ENCODE peak calls at places on chromosome 16, in four cellular contexts. R is CD8-positive, alpha-beta memory T cell; D is OCI-LY7; U is A549. F is an unnamed sample.
A peak's percentile ranks its signal among the peaks of the same experiment; 100 is the strongest.

GRCh38 chr16:85555549-85556455 is 57.3 kb upstream of the GSE1 start:
- DNase-seq in R (peak; percentile 33), U (peak; percentile 18), D (peak; percentile 50), F (peak; percentile 60)

GRCh38 chr16:68074850-68075249 is 10.3 kb upstream of the NFATC3 start:
- DNase-seq in R (peak; percentile 69), U (no peak), D (peak; percentile 99), F (no peak)

GRCh38 chr16:457732-458400 is 32.4 kb downstream of the RAB11FIP3 start:
- DNase-seq in R (no peak), D (no peak), U (peak; percentile 57), F (no peak)

GRCh38 chr16:50314665-50315064 is 48.3 kb downstream of the ADCY7 start:
- DNase-seq in U (no peak), R (no peak), D (no peak), F (no peak)

GRCh38 chr16:58284488-58284887 is 10.3 kb downstream of the PRSS54 start:
- DNase-seq in D (no peak), R (no peak), U (no peak), F (no peak)

GRCh38 chr16:51952500-51952899 is 594.4 kb downstream of the TOX3 start:
- DNase-seq in D (no peak), U (no peak), R (no peak), F (no peak)

GRCh38 chr16:15961060-15961511 is 11.7 kb downstream of the ABCC1 start:
- DNase-seq in D (peak; percentile 30), R (peak; percentile 90), U (no peak), F (no peak)

GRCh38 chr16:87216148-87216823 is 100.9 kb downstream of the C16orf95 start:
- DNase-seq in D (no peak), U (no peak), R (no peak), F (no peak)

GRCh38 chr16:86029131-86029741 is 130.3 kb downstream of the IRF8 start:
- DNase-seq in D (no peak), R (no peak), U (no peak), F (peak; percentile 82)

GRCh38 chr16:69773255-69773947 is 11.3 kb downstream of the WWP2 start:
- DNase-seq in U (no peak), D (no peak), R (no peak), F (no peak)

GRCh38 chr16:53511084-53511402 is 8.0 kb upstream of the AKTIP start:
- DNase-seq in U (no peak), D (no peak), R (no peak), F (no peak)

GRCh38 chr16:50842589-50842988 is 100.7 kb downstream of the CYLD start:
- DNase-seq in R (no peak), U (no peak), D (no peak), F (no peak)

GRCh38 chr16:58510097-58510775 is 5.1 kb upstream of the SETD6 start:
- DNase-seq in R (no peak), U (no peak), D (no peak), F (no peak)

GRCh38 chr16:70481929-70482536 is 27.6 kb downstream of the FCSK start:
- DNase-seq in R (no peak), D (no peak), U (no peak), F (no peak)

GRCh38 chr16:67529639-67530012 is 997 bp downstream of the RIPOR1 start:
- DNase-seq in U (no peak), D (peak; percentile 16), R (no peak), F (peak; percentile 86)

GRCh38 chr16:86195863-86196630 is 297.1 kb downstream of the IRF8 start:
- DNase-seq in R (no peak), U (no peak), D (no peak), F (no peak)

GRCh38 chr16:4474192-4474961 is at the start of gene NMRAL1:
- DNase-seq in U (peak; percentile 94), D (peak; percentile 98), R (peak; percentile 90), F (peak; percentile 96)

GRCh38 chr16:23147666-23148065 is 1.6 kb downstream of the USP31 start:
- DNase-seq in D (no peak), R (no peak), U (no peak), F (no peak)

GRCh38 chr16:87027056-87027616 is 290.1 kb downstream of the C16orf95 start:
- DNase-seq in R (no peak), D (no peak), U (no peak), F (no peak)

GRCh38 chr16:58306327-58306726 is 11.5 kb upstream of the PRSS54 start:
- DNase-seq in U (peak; percentile 44), D (peak; percentile 24), R (peak; percentile 23), F (no peak)

GRCh38 chr16:66515543-66516171 is 34.3 kb downstream of the TK2 start:
- DNase-seq in U (peak; percentile 81), R (no peak), D (peak; percentile 35), F (no peak)

GRCh38 chr16:1677942-1678499 is at the start of gene JPT2:
- DNase-seq in U (peak; percentile 99), D (peak; percentile 98), R (peak; percentile 95), F (peak; percentile 96)

GRCh38 chr16:85612191-85612800 is 826 bp upstream of the GSE1 start:
- DNase-seq in D (peak; percentile 52), R (no peak), U (peak; percentile 96), F (peak; percentile 91)

GRCh38 chr16:66740010-66740409 is 11.4 kb downstream of the DYNC1LI2 start:
- DNase-seq in R (no peak), D (peak; percentile 53), U (peak; percentile 51), F (no peak)

GRCh38 chr16:65572156-65572555 is 450.3 kb upstream of the CDH11 start:
- DNase-seq in U (no peak), R (no peak), D (no peak), F (no peak)

GRCh38 chr16:89064606-89065444 is 28.8 kb upstream of the ACSF3 start:
- DNase-seq in U (no peak), R (no peak), D (peak; percentile 75), F (peak; percentile 70)
- H3K4me1 ChIP-seq in U (no peaks in the 10 kb centered on the region), R (no peaks in the 10 kb centered on the region), D (peaks cover 80% of the 10 kb centered on the region), F (no peaks in the 10 kb centered on the region)

DNA sequence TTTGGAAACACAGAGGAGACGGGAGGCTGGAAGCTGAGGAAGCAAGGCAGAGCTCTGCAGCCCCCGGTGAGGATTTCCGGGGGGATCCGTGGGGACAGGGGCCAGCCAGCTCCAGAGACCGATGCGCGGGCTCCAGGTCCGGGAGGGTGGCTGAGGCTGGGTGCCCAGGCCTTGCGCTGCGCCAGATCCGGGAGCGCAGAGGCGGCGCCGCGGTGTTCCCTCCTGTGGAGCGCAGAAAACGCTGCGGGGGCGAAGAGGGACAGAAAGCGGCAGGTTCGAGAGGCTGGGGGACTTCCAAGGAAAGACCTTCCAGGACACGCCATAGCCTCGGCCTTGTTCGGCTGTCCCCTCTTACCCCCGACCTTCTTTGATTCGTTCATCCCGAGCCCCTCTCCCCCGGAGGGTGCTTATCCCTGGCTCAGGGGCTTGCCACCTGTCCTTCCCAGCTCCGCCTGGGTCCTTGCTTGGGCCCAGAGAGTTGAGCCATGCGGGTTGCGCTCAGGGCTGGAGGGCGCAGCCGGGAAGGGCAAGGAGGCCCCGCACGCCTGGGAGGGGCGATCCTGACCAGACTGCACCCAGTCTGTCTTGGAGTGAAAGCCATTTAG is 697 bp upstream of the SHISA9 start:
- DNase-seq in D (no peak), U (no peak), R (no peak), F (peak; percentile 55)
- H3K27ac ChIP-seq in D (no peak overlapping the region), U (no peak overlapping the region), R (no peak overlapping the region), F (no peak overlapping the region)

GRCh38 chr16:14086477-14086876 is 15.4 kb downstream of the MRTFB start:
- DNase-seq in U (no peak), R (no peak), D (no peak), F (no peak)

GRCh38 chr16:14092579-14092978 is 21.5 kb downstream of the MRTFB start:
- DNase-seq in R (no peak), U (no peak), D (no peak), F (no peak)

GRCh38 chr16:14089283-14089823 is 18.2 kb downstream of the MRTFB start:
- DNase-seq in D (no peak), R (no peak), U (no peak), F (no peak)

GRCh38 chr16:14088155-14088753 is 17.1 kb downstream of the MRTFB start:
- DNase-seq in U (no peak), D (no peak), R (no peak), F (no peak)

GRCh38 chr16:14087590-14088154 is 16.6 kb downstream of the MRTFB start:
- DNase-seq in U (no peak), D (no peak), R (no peak), F (no peak)
- H3K4me1 ChIP-seq in U (peaks cover 13% of the 10 kb centered on the region), D (no peaks in the 10 kb centered on the region), R (no peaks in the 10 kb centered on the region), F (peaks cover 45% of the 10 kb centered on the region)

GRCh38 chr16:10972956-10973464 is 28.6 kb downstream of the CLEC16A start:
- DNase-seq in R (no peak), D (no peak), U (no peak), F (no peak)

GRCh38 chr16:10969615-10970014 is 25.3 kb downstream of the CLEC16A start:
- DNase-seq in R (no peak), U (no peak), D (no peak), F (no peak)

GRCh38 chr16:10972108-10972955 is 28.0 kb downstream of the CLEC16A start:
- DNase-seq in U (no peak), D (no peak), R (no peak), F (no peak)

GRCh38 chr16:10970065-10970464 is 25.7 kb downstream of the CLEC16A start:
- DNase-seq in R (no peak), D (no peak), U (no peak), F (no peak)

DNA sequence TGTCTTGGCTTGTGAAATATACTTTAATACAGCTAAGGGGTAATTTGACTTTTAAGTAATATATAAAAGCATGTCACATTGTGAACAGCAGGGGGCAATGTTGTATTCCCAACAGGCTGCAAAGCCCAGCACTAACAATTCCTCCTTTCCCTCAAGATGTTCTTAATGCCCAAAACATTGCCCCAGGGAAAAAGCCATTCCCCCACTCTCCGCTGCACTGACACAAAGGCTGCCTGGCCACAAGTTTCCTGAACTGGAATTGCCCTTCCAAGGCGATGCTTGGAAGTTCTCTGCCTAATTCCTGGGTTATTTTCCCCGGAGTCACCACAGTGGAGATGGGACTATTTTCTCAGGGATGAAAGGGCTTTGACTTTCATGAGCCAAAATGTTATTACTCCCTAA is 27.2 kb downstream of the CLEC16A start:
- DNase-seq in D (peak; percentile 66), U (peak; percentile 77), R (peak; percentile 35), F (no peak)
- H3K27ac ChIP-seq in D (no peak overlapping the region), U (no peak overlapping the region), R (peak overlapping the region; percentile 27), F (no peak overlapping the region)

GRCh38 chr16:75263963-75264445 is 12.6 kb upstream of the BCAR1 start:
- DNase-seq in R (no peak), U (no peak), D (no peak), F (peak; percentile 23)

GRCh38 chr16:75264999-75265910 is 13.8 kb upstream of the BCAR1 start:
- DNase-seq in U (no peak), D (no peak), R (no peak), F (peak; percentile 88)

GRCh38 chr16:75263291-75263962 is 12.0 kb upstream of the BCAR1 start:
- DNase-seq in R (no peak), U (no peak), D (no peak), F (no peak)

GRCh38 chr16:75265911-75266701 is 14.7 kb upstream of the BCAR1 start:
- DNase-seq in R (no peak), D (peak; percentile 53), U (peak; percentile 77), F (peak; percentile 96)

GRCh38 chr16:75264531-75264998 is 13.1 kb upstream of the BCAR1 start:
- DNase-seq in R (no peak), D (no peak), U (no peak), F (peak; percentile 22)
- H3K4me1 ChIP-seq in R (no peaks in the 10 kb centered on the region), D (no peaks in the 10 kb centered on the region), U (peaks cover 56% of the 10 kb centered on the region), F (peaks cover 47% of the 10 kb centered on the region)

F was measured in upper lobe of left lung.